ENCODE peak calls at places on chromosomes 4 and X, in five cellular contexts. One of them, this sample, is unnamed.

GRCh38 chrX:127138218-127138617 is 318.7 kb downstream of the PRR32 start:
- DNase-seq in astrocyte of the cerebellum: no peak
- DNase-seq in fibroblast of mammary gland: no peak
- DNase-seq in bronchial epithelial cell: no peak
- DNase-seq in fibroblast of lung: no peak
- DNase-seq in this sample: no peak

GRCh38 chrX:10341309-10341708 is 184.5 kb downstream of the CLCN4 start:
- DNase-seq in astrocyte of the cerebellum: no peak
- DNase-seq in fibroblast of mammary gland: peak
- DNase-seq in bronchial epithelial cell: peak
- DNase-seq in fibroblast of lung: no peak
- DNase-seq in this sample: no peak

GRCh38 chr4:77797239-77797638 is 21.9 kb downstream of the CNOT6L start:
- DNase-seq in astrocyte of the cerebellum: no peak
- DNase-seq in fibroblast of mammary gland: peak
- DNase-seq in bronchial epithelial cell: peak
- DNase-seq in fibroblast of lung: no peak
- DNase-seq in this sample: no peak

GRCh38 chrX:38192007-38192625 is 28.6 kb downstream of the SRPX start:
- DNase-seq in astrocyte of the cerebellum: no peak
- DNase-seq in fibroblast of mammary gland: peak
- DNase-seq in bronchial epithelial cell: peak
- DNase-seq in fibroblast of lung: peak
- DNase-seq in this sample: no peak

GRCh38 chr4:15735531-15735930 is 32.7 kb downstream of the BST1 start:
- DNase-seq in astrocyte of the cerebellum: no peak
- DNase-seq in fibroblast of mammary gland: no peak
- DNase-seq in bronchial epithelial cell: no peak
- DNase-seq in fibroblast of lung: no peak
- DNase-seq in this sample: no peak

GRCh38 chr4:69156913-69157312 is 57.6 kb downstream of the UGT2B11 start:
- DNase-seq in astrocyte of the cerebellum: no peak
- DNase-seq in fibroblast of mammary gland: peak
- DNase-seq in bronchial epithelial cell: peak
- DNase-seq in fibroblast of lung: no peak
- DNase-seq in this sample: no peak

GRCh38 chrX:17836830-17837229 is 24.3 kb downstream of the RAI2 start:
- DNase-seq in astrocyte of the cerebellum: no peak
- DNase-seq in fibroblast of mammary gland: peak
- DNase-seq in bronchial epithelial cell: no peak
- DNase-seq in fibroblast of lung: no peak
- DNase-seq in this sample: no peak

GRCh38 chr4:139734201-139734874 is 68.7 kb downstream of the MGST2 start:
- DNase-seq in astrocyte of the cerebellum: no peak
- DNase-seq in fibroblast of mammary gland: peak
- DNase-seq in bronchial epithelial cell: peak
- DNase-seq in fibroblast of lung: peak
- DNase-seq in this sample: no peak

GRCh38 chr4:94957030-94957429 is 199.3 kb downstream of the BMPR1B start:
- DNase-seq in astrocyte of the cerebellum: no peak
- DNase-seq in fibroblast of mammary gland: no peak
- DNase-seq in bronchial epithelial cell: peak
- DNase-seq in fibroblast of lung: no peak
- DNase-seq in this sample: no peak

GRCh38 chrX:97704474-97704873 is 820.8 kb downstream of the RPA4 start:
- DNase-seq in astrocyte of the cerebellum: no peak
- DNase-seq in fibroblast of mammary gland: no peak
- DNase-seq in bronchial epithelial cell: no peak
- DNase-seq in fibroblast of lung: no peak
- DNase-seq in this sample: no peak

GRCh38 chr4:171170671-171171070 is 642.5 kb upstream of the GALNTL6 start:
- DNase-seq in astrocyte of the cerebellum: no peak
- DNase-seq in fibroblast of mammary gland: no peak
- DNase-seq in bronchial epithelial cell: no peak
- DNase-seq in fibroblast of lung: no peak
- DNase-seq in this sample: no peak

GRCh38 chr4:71221510-71222466 is 117.0 kb upstream of the SLC4A4 start:
- DNase-seq in astrocyte of the cerebellum: no peak
- DNase-seq in fibroblast of mammary gland: no peak
- DNase-seq in bronchial epithelial cell: peak
- DNase-seq in fibroblast of lung: no peak
- DNase-seq in this sample: no peak

GRCh38 chr4:8779371-8779988 is 92.2 kb downstream of the HMX1 start:
- DNase-seq in astrocyte of the cerebellum: no peak
- DNase-seq in fibroblast of mammary gland: no peak
- DNase-seq in bronchial epithelial cell: no peak
- DNase-seq in fibroblast of lung: no peak
- DNase-seq in this sample: no peak

GRCh38 chrX:28120076-28120475 is 138.8 kb upstream of the DCAF8L1 start:
- DNase-seq in astrocyte of the cerebellum: no peak
- DNase-seq in fibroblast of mammary gland: no peak
- DNase-seq in bronchial epithelial cell: peak
- DNase-seq in fibroblast of lung: no peak
- DNase-seq in this sample: no peak

GRCh38 chr4:108738307-108738706 is 24.5 kb downstream of the ETNPPL start:
- DNase-seq in astrocyte of the cerebellum: no peak
- DNase-seq in fibroblast of mammary gland: peak
- DNase-seq in bronchial epithelial cell: peak
- DNase-seq in fibroblast of lung: no peak
- DNase-seq in this sample: no peak

GRCh38 chr4:45741897-45742296 is 382.0 kb downstream of the GABRG1 start:
- DNase-seq in astrocyte of the cerebellum: no peak
- DNase-seq in fibroblast of mammary gland: no peak
- DNase-seq in bronchial epithelial cell: no peak
- DNase-seq in fibroblast of lung: no peak
- DNase-seq in this sample: no peak
- TF ChIP-seq CTCF in astrocyte of the cerebellum: no peak
- TF ChIP-seq CTCF in fibroblast of mammary gland: no peak
- TF ChIP-seq CTCF in bronchial epithelial cell: no peak
- TF ChIP-seq CTCF in fibroblast of lung: no peak
- TF ChIP-seq CTCF in this sample: no peak

DNA sequence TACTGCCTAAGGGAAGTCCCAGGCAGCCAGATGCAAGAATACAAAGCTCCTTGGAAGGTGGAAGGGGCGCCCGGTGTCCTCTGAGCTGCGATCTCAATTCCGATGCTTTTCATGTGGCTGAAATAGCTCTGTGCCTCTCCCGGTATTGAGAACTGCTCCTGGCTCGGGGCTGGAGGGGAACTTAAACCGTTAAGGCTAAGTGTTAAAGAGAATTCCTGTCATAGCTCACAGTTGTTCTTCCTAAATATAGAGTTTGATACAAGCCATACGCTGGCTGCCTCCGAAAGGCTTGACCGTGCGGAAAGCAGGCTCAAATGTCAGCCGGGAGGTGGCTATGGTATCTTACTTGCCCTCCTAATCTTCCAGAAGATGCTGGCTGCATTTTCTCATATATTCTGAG is at the start of gene SMPX:
- DNase-seq in astrocyte of the cerebellum: no peak
- DNase-seq in fibroblast of mammary gland: no peak
- DNase-seq in bronchial epithelial cell: no peak
- DNase-seq in fibroblast of lung: no peak
- DNase-seq in this sample: no peak
- H3K4me3 ChIP-seq in astrocyte of the cerebellum: no peak
- H3K4me3 ChIP-seq in fibroblast of mammary gland: no peak
- H3K4me3 ChIP-seq in bronchial epithelial cell: no peak
- H3K4me3 ChIP-seq in fibroblast of lung: no peak
- H3K4me3 ChIP-seq in this sample: no peak

GRCh38 chrX:132612990-132613564 is 124.2 kb upstream of the MBNL3 start:
- DNase-seq in astrocyte of the cerebellum: peak
- DNase-seq in fibroblast of mammary gland: peak
- DNase-seq in bronchial epithelial cell: peak
- DNase-seq in fibroblast of lung: peak
- DNase-seq in this sample: no peak
- TF ChIP-seq CTCF in astrocyte of the cerebellum: peak
- TF ChIP-seq CTCF in fibroblast of mammary gland: peak
- TF ChIP-seq CTCF in bronchial epithelial cell: peak
- TF ChIP-seq CTCF in fibroblast of lung: peak
- TF ChIP-seq CTCF in this sample: peak

GRCh38 chrX:150506020-150506419 is 62.4 kb upstream of the MTM1 start:
- DNase-seq in astrocyte of the cerebellum: no peak
- DNase-seq in fibroblast of mammary gland: no peak
- DNase-seq in bronchial epithelial cell: no peak
- DNase-seq in fibroblast of lung: no peak
- DNase-seq in this sample: no peak
- H3K4me3 ChIP-seq in astrocyte of the cerebellum: no peak
- H3K4me3 ChIP-seq in fibroblast of mammary gland: no peak
- H3K4me3 ChIP-seq in bronchial epithelial cell: no peak
- H3K4me3 ChIP-seq in fibroblast of lung: no peak
- H3K4me3 ChIP-seq in this sample: no peak

GRCh38 chr4:98784947-98785693 is 126.7 kb upstream of the TSPAN5 start:
- DNase-seq in astrocyte of the cerebellum: no peak
- DNase-seq in fibroblast of mammary gland: no peak
- DNase-seq in bronchial epithelial cell: no peak
- DNase-seq in fibroblast of lung: no peak
- DNase-seq in this sample: no peak
- TF ChIP-seq CTCF in astrocyte of the cerebellum: no peak
- TF ChIP-seq CTCF in fibroblast of mammary gland: no peak
- TF ChIP-seq CTCF in bronchial epithelial cell: no peak
- TF ChIP-seq CTCF in fibroblast of lung: no peak
- TF ChIP-seq CTCF in this sample: no peak

DNA sequence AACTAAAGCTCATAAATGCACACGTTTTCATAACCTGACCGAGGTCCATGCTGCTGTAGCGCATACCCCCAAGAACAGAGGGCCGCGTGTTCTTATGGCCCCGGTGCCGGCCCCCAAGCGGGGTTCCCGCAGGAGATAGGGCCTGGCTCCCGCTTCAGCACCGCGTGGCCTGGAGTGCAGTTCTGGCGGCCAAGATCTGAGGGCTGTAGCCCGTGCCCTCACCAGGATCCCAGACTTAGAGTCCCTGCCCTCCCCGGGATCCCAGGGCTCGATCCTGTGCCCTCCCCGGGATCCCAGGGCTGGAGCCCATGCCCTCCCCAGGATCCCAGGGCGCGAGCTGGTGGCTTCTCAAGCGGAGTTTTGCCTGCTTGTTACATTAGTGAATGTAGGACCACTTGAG is 1.0 kb upstream of the GRPEL1 start:
- DNase-seq in astrocyte of the cerebellum: no peak
- DNase-seq in fibroblast of mammary gland: no peak
- DNase-seq in bronchial epithelial cell: no peak
- DNase-seq in fibroblast of lung: no peak
- DNase-seq in this sample: no peak
- H3K4me3 ChIP-seq in astrocyte of the cerebellum: peak
- H3K4me3 ChIP-seq in fibroblast of mammary gland: peak
- H3K4me3 ChIP-seq in bronchial epithelial cell: peak
- H3K4me3 ChIP-seq in fibroblast of lung: peak
- H3K4me3 ChIP-seq in this sample: peak